ENCODE peak calls at places on chromosome 1, in six cellular contexts. G is EL, Z is thoracic aorta, Q is GM13977, Y is SK-MEL-5, L is Right ventricle myocardium superior. V is an unnamed sample.

GRCh38 chr1:235502601-235503332 is 1.5 kb downstream of the B3GALNT2 start:
- DNase-seq in Y (no peak), L (no peak), Z (no peak), G (peak; percentile 28), Q (peak; percentile 25), V (peak; percentile 22)

GRCh38 chr1:186605762-186606350 is 74.4 kb downstream of the PTGS2 start:
- DNase-seq in L (peak; percentile 48), G (peak; percentile 62), Y (peak; percentile 80), Q (peak; percentile 41), Z (no peak), V (peak; percentile 23)

GRCh38 chr1:21828506-21829210 is 16.6 kb downstream of the LDLRAD2 start:
- DNase-seq in G (no peak), Q (no peak), Z (no peak), Y (no peak), L (peak; percentile 37), V (no peak)

GRCh38 chr1:27296773-27297214 is 25.2 kb upstream of the TMEM222 start:
- DNase-seq in Z (peak; percentile 23), Y (peak; percentile 62), G (peak; percentile 62), L (peak; percentile 85), Q (peak; percentile 75), V (peak; percentile 75)

GRCh38 chr1:36542962-36543515 is 60.3 kb upstream of the CSF3R start:
- DNase-seq in L (no peak), Q (no peak), Y (peak; percentile 26), G (no peak), Z (no peak), V (no peak)

GRCh38 chr1:243819438-243819839 is 30.6 kb downstream of the AKT3 start:
- DNase-seq in Y (no peak), L (no peak), G (no peak), Z (no peak), Q (no peak), V (no peak)

GRCh38 chr1:214331827-214332423 is 51.0 kb downstream of the SMYD2 start:
- DNase-seq in G (peak; percentile 50), L (peak; percentile 53), Q (peak; percentile 71), Y (peak; percentile 70), Z (no peak), V (peak; percentile 67)

GRCh38 chr1:74689800-74690696 is 16.5 kb upstream of the ERICH3 start:
- DNase-seq in Y (peak; percentile 70), G (peak; percentile 56), L (no peak), Z (no peak), Q (no peak), V (no peak)

GRCh38 chr1:91755176-91755575 is 130.8 kb downstream of the TGFBR3 start:
- DNase-seq in G (no peak), Q (no peak), L (peak; percentile 51), Z (no peak), Y (no peak), V (no peak)

GRCh38 chr1:30657131-30658013 is 66.0 kb downstream of the MATN1 start:
- DNase-seq in Q (no peak), Z (no peak), G (no peak), L (no peak), Y (no peak), V (no peak)

GRCh38 chr1:235511470-235512240 is 7.4 kb upstream of the B3GALNT2 start:
- DNase-seq in G (peak; percentile 38), L (no peak), Q (no peak), Y (peak; percentile 41), Z (no peak), V (no peak)

V was measured in GM20000.